ENCODE peak calls at places on chromosomes 5 and 9, in six cellular contexts. B, O, D, Q, E and Z are unnamed samples. For H3K9me3 and H3K4me1, the result is how much of the 10 kb centered on the place peaks cover.

GRCh38 chr9:16368425-16369087 is 501.9 kb downstream of the BNC2 start:
- DNase-seq in O (peak), E (peak), Q (no peak), B (no peak), D (no peak), Z (no peak)

GRCh38 chr9:127330501-127330900 is 65.9 kb downstream of the GARNL3 start:
- DNase-seq in D (no peak), E (no peak), O (no peak), B (no peak), Q (no peak), Z (no peak)

GRCh38 chr5:91357806-91358205 is 25.3 kb downstream of the ARRDC3 start:
- DNase-seq in D (no peak), Q (no peak), E (no peak), B (no peak), O (no peak), Z (no peak)

GRCh38 chr5:66821626-66822429 is 225.6 kb downstream of the MAST4 start:
- DNase-seq in E (no peak), B (no peak), O (no peak), Q (no peak), D (no peak), Z (no peak)

GRCh38 chr9:106287108-106287631 is 575.8 kb upstream of the ZNF462 start:
- DNase-seq in Q (no peak), E (no peak), D (peak), O (no peak), B (no peak), Z (no peak)

GRCh38 chr5:32392039-32392438 is 52.5 kb downstream of the ZFR start:
- DNase-seq in B (no peak), Q (no peak), O (peak), E (peak), D (no peak), Z (no peak)

GRCh38 chr9:135103931-135104639 is 16.6 kb downstream of the OLFM1 start:
- DNase-seq in D (no peak), Q (no peak), B (no peak), O (no peak), E (no peak), Z (no peak)

GRCh38 chr5:86143837-86144236 is 473.9 kb upstream of the COX7C start:
- DNase-seq in E (no peak), O (peak), D (no peak), Q (no peak), B (no peak), Z (no peak)

GRCh38 chr9:37126214-37126788 is 5.9 kb downstream of the ZCCHC7 start:
- DNase-seq in Q (no peak), E (no peak), O (no peak), D (no peak), B (no peak), Z (no peak)

GRCh38 chr9:135165756-135166519 is 78.5 kb downstream of the OLFM1 start:
- DNase-seq in Q (no peak), B (no peak), E (no peak), D (no peak), O (no peak), Z (no peak)

GRCh38 chr5:149264432-149265069 is 7.1 kb upstream of the AFAP1L1 start:
- DNase-seq in D (no peak), E (peak), Q (peak), B (peak), O (no peak), Z (no peak)

GRCh38 chr5:15991586-15991985 is 188.0 kb downstream of the MARCHF11 start:
- DNase-seq in O (no peak), D (no peak), B (no peak), E (no peak), Q (no peak), Z (no peak)

GRCh38 chr5:77645158-77645994 is 6.9 kb upstream of the OTP start:
- DNase-seq in E (peak), Q (peak), B (peak), D (peak), O (peak), Z (no peak)

GRCh38 chr5:83991566-83992224 is 271.0 kb upstream of the HAPLN1 start:
- DNase-seq in D (no peak), Q (no peak), E (no peak), O (no peak), B (no peak), Z (no peak)

GRCh38 chr5:158756873-158757272 is 342.8 kb downstream of the EBF1 start:
- DNase-seq in E (peak), D (no peak), O (no peak), Q (no peak), B (no peak), Z (no peak)
- H3K9me3 ChIP-seq in E (under half), D (under half), O (under half), Q (under half), B (under half), Z (under half)

GRCh38 chr9:2337602-2338001 is 284.0 kb upstream of the VLDLR start:
- DNase-seq in B (no peak), Q (no peak), D (no peak), O (no peak), E (peak), Z (peak)
- H3K4me3 ChIP-seq in B (no peak), Q (no peak), D (no peak), O (no peak), E (no peak), Z (no peak)

GRCh38 chr9:129888085-129888808 is 53.0 kb downstream of the USP20 start:
- DNase-seq in Q (peak), D (no peak), E (no peak), B (peak), O (no peak), Z (peak)
- H3K4me1 ChIP-seq in Q (half or more), D (half or more), E (under half), B (under half), O (under half), Z (under half)

GRCh38 chr5:150540615-150541396 is 32.9 kb downstream of the NDST1 start:
- DNase-seq in B (no peak), O (peak), Q (no peak), D (no peak), E (peak), Z (peak)

GRCh38 chr5:150538007-150538917 is 30.3 kb downstream of the NDST1 start:
- DNase-seq in B (no peak), O (no peak), E (peak), Q (no peak), D (no peak), Z (peak)

GRCh38 chr5:150541397-150541675 is 33.4 kb downstream of the NDST1 start:
- DNase-seq in D (no peak), O (no peak), E (no peak), B (no peak), Q (no peak), Z (no peak)

GRCh38 chr5:150540042-150540441 is 32.1 kb downstream of the NDST1 start:
- DNase-seq in D (no peak), O (no peak), B (no peak), Q (no peak), E (no peak), Z (no peak)

GRCh38 chr5:150539206-150539605 is 31.3 kb downstream of the NDST1 start:
- DNase-seq in B (no peak), D (no peak), E (no peak), O (no peak), Q (no peak), Z (no peak)
- H3K9me3 ChIP-seq in B (under half), D (under half), E (under half), O (under half), Q (under half), Z (under half)

DNA sequence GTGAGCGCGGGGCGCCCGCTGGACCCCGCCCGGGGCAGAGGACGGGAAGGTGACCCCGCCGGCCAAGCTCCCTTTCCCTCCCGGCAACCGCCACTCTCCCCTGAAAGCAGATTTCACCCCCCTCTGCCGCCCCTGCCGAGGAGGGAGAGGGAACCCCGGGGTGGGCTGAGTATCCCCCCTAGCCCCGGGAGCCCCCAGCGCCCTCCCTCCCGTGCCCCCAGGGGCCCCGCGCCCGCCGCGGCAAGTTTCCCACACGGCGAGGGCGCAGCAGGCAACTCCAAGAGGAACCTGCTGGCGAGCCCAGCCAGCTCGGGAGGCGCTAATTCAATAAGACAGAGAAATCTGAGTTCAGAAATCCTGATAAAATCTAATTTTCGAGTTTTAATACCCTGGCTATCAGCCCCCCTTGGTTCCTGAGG is 1.6 kb downstream of the NTNG2 start:
- DNase-seq in B (no peak), Q (no peak), E (peak), O (peak), D (no peak), Z (no peak)
- H3K4me3 ChIP-seq in B (no peak), Q (peak), E (peak), O (peak), D (peak), Z (peak)